ENCODE peak calls at places on chromosomes 5 and 9, in ten cellular contexts. Z, F, N, G, J, S, U, P, I and K are unnamed samples.

GRCh38 chr5:167057665-167058064 is 1233.8 kb upstream of the WWC1 start:
- DNase-seq in Z (no peak), F (no peak), N (no peak), G (no peak), J (no peak), S (peak; percentile 78), U (no peak), P (no peak), I (peak; percentile 42), K (no peak)

GRCh38 chr5:94692610-94693009 is 74.1 kb downstream of the SLF1 start:
- DNase-seq in Z (no peak), F (no peak), N (no peak), G (no peak), J (no peak), S (no peak), U (no peak), P (no peak), I (no peak), K (no peak)

GRCh38 chr9:97386733-97387503 is 25.0 kb upstream of the TDRD7 start:
- DNase-seq in Z (peak; percentile 65), F (peak; percentile 86), N (peak; percentile 23), G (peak; percentile 84), J (peak; percentile 67), S (peak; percentile 63), U (peak; percentile 59), P (peak; percentile 97), I (peak; percentile 83), K (peak; percentile 21)

GRCh38 chr9:81984911-81985310 is 3.7 kb upstream of the SPATA31D1 start:
- DNase-seq in Z (no peak), F (no peak), N (no peak), G (no peak), J (no peak), S (peak; percentile 2), U (no peak), P (no peak), I (no peak), K (no peak)

GRCh38 chr5:16271851-16272250 is 92.3 kb upstream of the MARCHF11 start:
- DNase-seq in Z (no peak), F (no peak), N (no peak), G (no peak), J (no peak), S (no peak), U (no peak), P (peak; percentile 59), I (no peak), K (no peak)

GRCh38 chr5:14193496-14193895 is 50.4 kb downstream of the TRIO start:
- DNase-seq in Z (no peak), F (no peak), N (no peak), G (no peak), J (no peak), S (peak; percentile 52), U (no peak), P (no peak), I (no peak), K (no peak)

GRCh38 chr5:42057254-42057690 is 132.2 kb downstream of the FBXO4 start:
- DNase-seq in Z (no peak), F (peak; percentile 56), N (peak; percentile 19), G (no peak), J (no peak), S (peak; percentile 37), U (peak; percentile 31), P (peak; percentile 89), I (peak; percentile 54), K (no peak)

GRCh38 chr5:42982107-42982622 is 58.0 kb downstream of the ANXA2R start:
- DNase-seq in Z (no peak), F (no peak), N (no peak), G (no peak), J (no peak), S (no peak), U (no peak), P (peak; percentile 78), I (peak; percentile 21), K (no peak)

GRCh38 chr5:144318460-144318859 is 147.8 kb downstream of the KCTD16 start:
- DNase-seq in Z (no peak), F (no peak), N (no peak), G (no peak), J (no peak), S (no peak), U (peak; percentile 9), P (peak; percentile 60), I (no peak), K (no peak)

GRCh38 chr5:42806701-42807262 is 4.9 kb downstream of the SELENOP start:
- DNase-seq in Z (no peak), F (no peak), N (no peak), G (no peak), J (no peak), S (no peak), U (no peak), P (no peak), I (no peak), K (no peak)

GRCh38 chr9:96621619-96622018 is 2.0 kb upstream of the CDC14B start:
- DNase-seq in Z (no peak), F (no peak), N (no peak), G (no peak), J (no peak), S (no peak), U (no peak), P (peak; percentile 49), I (no peak), K (no peak)

GRCh38 chr5:125384071-125384470 is 637.6 kb upstream of the ZNF608 start:
- DNase-seq in Z (no peak), F (no peak), N (no peak), G (no peak), J (no peak), S (no peak), U (no peak), P (no peak), I (no peak), K (no peak)

GRCh38 chr5:88188458-88189132 is 80.0 kb downstream of the TMEM161B start:
- DNase-seq in Z (no peak), F (no peak), N (no peak), G (no peak), J (no peak), S (peak; percentile 6), U (no peak), P (peak; percentile 46), I (no peak), K (no peak)

DNA sequence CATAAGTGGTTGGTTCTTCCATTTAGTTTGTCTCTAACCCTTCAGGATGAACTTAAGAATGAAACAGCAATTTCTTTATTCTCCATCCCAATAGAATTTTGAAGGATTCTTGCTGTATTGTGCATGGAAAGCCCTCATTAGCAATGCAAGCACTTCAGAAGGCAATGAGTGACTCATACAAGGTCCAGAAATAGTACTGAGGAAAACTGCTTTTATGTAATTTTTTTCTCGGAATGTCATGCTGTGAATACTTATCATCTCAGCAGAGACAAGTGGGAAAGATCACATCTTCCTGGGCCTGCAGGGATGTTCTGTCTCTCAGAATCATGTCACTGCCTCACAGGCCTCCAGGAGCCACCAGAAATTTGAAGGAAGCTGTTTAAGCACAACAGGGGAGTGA is 91.2 kb upstream of the CD180 start:
- DNase-seq in Z (no peak), F (no peak), N (no peak), G (no peak), J (no peak), S (peak; percentile 75), U (no peak), P (no peak), I (no peak), K (no peak)
- H3K27ac ChIP-seq in Z (no peak overlapping the region), F (no peak overlapping the region), N (no peak overlapping the region), G (no peak overlapping the region), J (peak overlapping the region; percentile 99), S (no peak overlapping the region), U (no peak overlapping the region), P (no peak overlapping the region), I (no peak overlapping the region), K (peak overlapping the region; percentile 97)

DNA sequence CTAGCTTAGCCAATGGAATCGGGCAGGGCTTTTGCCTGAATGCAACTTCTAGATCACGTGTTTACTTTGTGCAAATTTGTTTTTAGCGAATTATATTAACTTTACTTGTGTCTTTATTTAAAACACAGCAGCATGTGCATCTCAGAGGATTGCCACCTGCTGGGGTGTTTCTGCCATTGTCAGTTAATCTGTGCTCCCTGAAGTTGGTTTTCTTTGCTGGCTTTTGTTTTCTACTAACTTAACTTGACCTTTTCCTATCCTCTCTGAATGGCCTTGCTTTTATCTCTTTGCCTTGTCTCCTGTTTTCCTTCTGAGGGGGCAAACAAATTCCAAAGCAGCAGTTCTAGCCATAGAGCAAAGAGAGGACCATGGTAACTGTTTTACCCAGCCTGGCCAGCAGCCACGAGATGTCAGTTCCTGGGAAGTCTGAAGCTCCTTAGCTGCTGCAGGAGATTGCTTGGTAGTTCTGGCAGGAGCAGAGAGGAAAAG is 67.6 kb downstream of the ARHGEF28 start:
- DNase-seq in Z (no peak), F (no peak), N (no peak), G (no peak), J (no peak), S (peak; percentile 62), U (peak; percentile 7), P (peak; percentile 75), I (peak; percentile 32), K (no peak)
- H3K27ac ChIP-seq in Z (no peak overlapping the region), F (peak overlapping the region; percentile 20), N (no peak overlapping the region), G (no peak overlapping the region), J (no peak overlapping the region), S (no peak overlapping the region), U (no peak overlapping the region), P (no peak overlapping the region), I (no peak overlapping the region), K (no peak overlapping the region)

GRCh38 chr9:128918921-128919320 is 1.9 kb upstream of the PHYHD1 start:
- DNase-seq in Z (no peak), F (no peak), N (no peak), G (no peak), J (no peak), S (no peak), U (no peak), P (peak; percentile 38), I (no peak), K (no peak)

GRCh38 chr9:128920381-128921058 is at the start of gene PHYHD1:
- DNase-seq in Z (peak; percentile 65), F (no peak), N (peak; percentile 72), G (peak; percentile 93), J (peak; percentile 79), S (peak; percentile 87), U (no peak), P (peak; percentile 53), I (no peak), K (peak; percentile 44)

GRCh38 chr9:128917151-128917849 is 3.5 kb upstream of the PHYHD1 start:
- DNase-seq in Z (peak; percentile 83), F (no peak), N (peak; percentile 81), G (peak; percentile 85), J (no peak), S (peak; percentile 89), U (no peak), P (peak; percentile 38), I (no peak), K (no peak)

GRCh38 chr9:128916745-128917144 is 4.0 kb upstream of the PHYHD1 start:
- DNase-seq in Z (no peak), F (no peak), N (no peak), G (no peak), J (no peak), S (no peak), U (no peak), P (no peak), I (no peak), K (no peak)

GRCh38 chr9:128919409-128919808 is 1.4 kb upstream of the PHYHD1 start:
- DNase-seq in Z (no peak), F (no peak), N (no peak), G (no peak), J (no peak), S (no peak), U (no peak), P (peak; percentile 46), I (peak; percentile 46), K (no peak)
- H3K27ac ChIP-seq in Z (no peak overlapping the region), F (peak overlapping the region; percentile 78), N (peak overlapping the region; percentile 81), G (peak overlapping the region; percentile 41), J (peak overlapping the region; percentile 94), S (no peak overlapping the region), U (no peak overlapping the region), P (no peak overlapping the region), I (peak overlapping the region; percentile 43), K (peak overlapping the region; percentile 58)

GRCh38 chr9:14250779-14251145 is 63.2 kb downstream of the NFIB start:
- DNase-seq in Z (no peak), F (no peak), N (no peak), G (no peak), J (no peak), S (no peak), U (no peak), P (no peak), I (no peak), K (no peak)
- H3K27ac ChIP-seq in Z (peak overlapping the region; percentile 1), F (no peak overlapping the region), N (peak overlapping the region; percentile 83), G (peak overlapping the region; percentile 84), J (no peak overlapping the region), S (no peak overlapping the region), U (no peak overlapping the region), P (no peak overlapping the region), I (peak overlapping the region; percentile 38), K (no peak overlapping the region)